ENCODE peak calls at places on chromosomes 4 and X, in four cellular contexts. Q is K562, G is transverse colon, X is stomach. M is an unnamed sample.

GRCh38 chr4:169098054-169098896 is 88.2 kb upstream of the CBR4 start:
- DNase-seq in Q (no peak), G (no peak), X (no peak), M (no peak)

GRCh38 chrX:152928761-152929400 is 31.0 kb downstream of the ZNF185 start:
- DNase-seq in Q (no peak), G (no peak), X (no peak), M (no peak)

GRCh38 chr4:37928896-37929537 is 31.2 kb upstream of the PTTG2 start:
- DNase-seq in Q (no peak), G (no peak), X (no peak), M (no peak)

GRCh38 chr4:149511558-149512298 is 303.9 kb downstream of the IQCM start:
- DNase-seq in Q (no peak), G (no peak), X (no peak), M (no peak)

GRCh38 chrX:47080215-47080914 is 2.1 kb downstream of the RGN start:
- DNase-seq in Q (no peak), G (no peak), X (no peak), M (no peak)

GRCh38 chr4:26916195-26916594 is 55.6 kb downstream of the STIM2 start:
- DNase-seq in Q (no peak), G (no peak), X (no peak), M (no peak)

GRCh38 chr4:23458061-23458460 is 431.8 kb downstream of the PPARGC1A start:
- DNase-seq in Q (no peak), G (no peak), X (no peak), M (no peak)

GRCh38 chrX:78950157-78950556 is 5.0 kb downstream of the P2RY10 start:
- DNase-seq in Q (no peak), G (no peak), X (no peak), M (no peak)

GRCh38 chr4:181235361-181235760 is 1007.8 kb upstream of the TENM3 start:
- DNase-seq in Q (no peak), G (no peak), X (no peak), M (no peak)

GRCh38 chr4:8215001-8215427 is 15.9 kb downstream of the SH3TC1 start:
- DNase-seq in Q (no peak), G (no peak), X (peak; percentile 73), M (no peak)
- TF ChIP-seq EP300 in Q (no peak), G (no peak), X (no peak), M (peak; percentile 61)

DNA sequence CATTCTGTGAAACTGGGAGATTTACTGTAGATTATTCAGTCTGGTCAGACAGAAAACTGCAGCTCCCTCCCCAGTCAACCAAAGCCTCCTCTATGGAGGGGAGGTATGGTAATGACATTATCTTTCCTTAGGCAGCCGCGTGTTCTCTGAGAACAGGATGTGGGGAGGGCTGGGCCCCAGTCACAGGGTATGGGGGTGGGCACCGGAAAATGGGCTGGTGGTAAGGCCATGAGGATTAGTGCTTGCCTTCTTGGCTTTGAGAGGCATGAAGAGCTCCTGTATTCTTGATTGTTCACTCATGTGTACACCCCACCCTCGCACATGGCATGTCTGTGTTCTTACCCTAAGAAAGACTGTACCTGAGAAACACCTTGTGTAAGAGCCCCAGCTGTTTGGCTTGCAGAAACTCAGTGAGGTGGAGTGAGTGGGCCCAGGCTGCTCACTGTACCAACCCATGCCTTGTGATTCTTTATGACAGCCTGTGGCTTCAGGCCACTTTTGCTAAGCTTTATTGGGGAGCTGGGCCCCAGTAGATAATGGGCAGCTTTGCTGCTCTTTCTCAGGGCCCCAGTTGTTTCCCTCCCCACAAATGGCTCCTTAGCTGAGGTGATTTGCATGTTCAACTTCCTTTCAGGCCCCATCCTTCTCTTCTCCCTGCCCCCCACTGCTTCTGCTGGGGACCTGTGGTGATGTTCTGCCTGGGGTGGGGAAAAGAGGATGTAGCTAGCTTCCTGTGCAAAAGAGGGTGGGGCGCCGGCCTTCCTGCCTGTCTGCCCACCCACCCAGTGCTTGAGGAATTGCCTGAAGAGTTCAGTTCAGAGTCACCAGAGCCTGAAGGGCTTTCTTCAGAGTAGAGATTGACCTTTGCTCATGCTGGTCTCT is 30.7 kb downstream of the MSN start:
- DNase-seq in Q (peak; percentile 36), G (peak; percentile 66), X (peak; percentile 37), M (peak; percentile 14)
- TF ChIP-seq POLR2A in Q (no peak), G (no peak), X (no peak), M (no peak)

GRCh38 chr4:136918772-136919171 is 613.5 kb downstream of the PCDH18 start:
- DNase-seq in Q (no peak), G (no peak), X (no peak), M (no peak)

GRCh38 chr4:136917312-136918110 is 614.8 kb downstream of the PCDH18 start:
- DNase-seq in Q (no peak), G (no peak), X (no peak), M (no peak)

GRCh38 chr4:136922066-136922465 is 610.2 kb downstream of the PCDH18 start:
- DNase-seq in Q (no peak), G (no peak), X (no peak), M (no peak)

GRCh38 chr4:136925203-136925602 is 607.1 kb downstream of the PCDH18 start:
- DNase-seq in Q (no peak), G (no peak), X (no peak), M (no peak)

GRCh38 chr4:136920092-136920491 is 612.2 kb downstream of the PCDH18 start:
- DNase-seq in Q (no peak), G (no peak), X (no peak), M (no peak)
- TF ChIP-seq EP300 in Q (no peak), G (no peak), X (no peak), M (no peak)

DNA sequence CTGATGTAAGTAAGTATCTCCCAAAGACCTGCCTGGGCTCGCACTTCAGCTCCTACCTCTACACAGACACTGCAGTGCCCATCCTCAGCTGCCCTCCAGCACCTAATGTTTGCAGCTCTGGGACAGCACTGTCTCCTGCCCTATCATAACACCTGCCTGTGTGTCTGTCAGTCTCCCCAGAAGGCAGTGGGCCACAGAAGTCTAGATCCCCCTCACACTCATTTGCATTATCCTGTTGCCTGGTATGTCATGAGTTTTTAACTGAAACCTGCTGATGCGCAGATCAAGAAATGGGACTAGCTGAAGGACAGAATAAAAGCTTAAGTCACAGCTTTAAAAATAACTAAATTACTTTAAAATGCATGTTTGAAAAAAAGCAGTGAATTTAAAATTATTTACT is 43.0 kb downstream of the LRP2BP start:
- DNase-seq in Q (no peak), G (no peak), X (no peak), M (no peak)
- TF ChIP-seq POLR2A in Q (no peak), G (no peak), X (no peak), M (no peak)

GRCh38 chr4:107710493-107711459 is 9.3 kb downstream of the PAPSS1 start:
- DNase-seq in Q (no peak), G (no peak), X (no peak), M (no peak)

GRCh38 chr4:107711831-107712230 is 8.2 kb downstream of the PAPSS1 start:
- DNase-seq in Q (no peak), G (no peak), X (no peak), M (no peak)

GRCh38 chr4:107709916-107710315 is 10.1 kb downstream of the PAPSS1 start:
- DNase-seq in Q (no peak), G (no peak), X (no peak), M (no peak)

GRCh38 chr4:107708225-107708624 is 11.8 kb downstream of the PAPSS1 start:
- DNase-seq in Q (no peak), G (no peak), X (no peak), M (no peak)

GRCh38 chr4:107712236-107712635 is 7.8 kb downstream of the PAPSS1 start:
- DNase-seq in Q (no peak), G (no peak), X (no peak), M (no peak)
- TF ChIP-seq EP300 in Q (no peak), G (no peak), X (no peak), M (no peak)

GRCh38 chr4:70734168-70734954 is 12.6 kb downstream of the RUFY3 start:
- DNase-seq in Q (no peak), G (peak; percentile 26), X (no peak), M (no peak)
- TF ChIP-seq POLR2A in Q (no peak), G (no peak), X (no peak), M (no peak)

DNA sequence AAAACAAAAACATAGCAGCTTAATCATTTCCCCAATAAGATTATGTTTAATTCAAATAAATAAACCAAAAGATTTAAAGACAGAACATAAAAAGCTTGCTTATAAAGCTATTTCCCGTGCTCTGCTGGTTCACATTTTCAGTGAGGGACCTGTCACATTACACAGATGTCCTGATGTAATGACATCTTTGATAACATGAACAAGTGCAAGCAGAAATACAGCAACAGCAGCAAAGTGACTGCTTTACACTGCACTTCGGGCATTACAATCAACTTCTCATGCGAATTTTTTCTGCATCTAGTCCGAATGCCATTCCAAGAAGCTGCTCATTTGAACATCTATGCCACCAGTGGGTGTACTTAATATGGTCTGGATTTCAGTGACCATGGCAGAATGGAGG is 940.3 kb upstream of the IGFBP7 start:
- DNase-seq in Q (no peak), G (no peak), X (no peak), M (no peak)
- TF ChIP-seq EP300 in Q (no peak), G (no peak), X (no peak), M (no peak)

DNA sequence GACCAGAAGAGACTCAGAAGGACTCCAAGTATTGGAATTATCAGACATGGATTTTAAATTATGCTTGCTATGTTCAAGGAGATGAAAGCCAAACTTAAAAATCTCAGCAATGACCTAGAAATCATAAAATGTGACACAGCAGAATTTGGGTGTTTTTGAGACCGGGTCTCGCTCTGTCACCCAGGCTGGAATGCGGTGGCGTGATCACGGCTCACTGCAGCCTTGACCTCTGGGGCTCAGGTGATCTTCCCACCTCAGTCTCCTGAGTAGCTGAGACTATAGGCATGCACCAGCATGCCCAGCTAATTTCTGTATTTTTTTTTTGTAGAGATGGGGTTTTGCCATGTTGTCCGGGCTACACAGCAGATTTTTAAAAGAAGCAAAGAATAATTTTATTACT is 12.7 kb downstream of the TAB3 start:
- DNase-seq in Q (no peak), G (no peak), X (no peak), M (no peak)
- TF ChIP-seq POLR2A in Q (no peak), G (no peak), X (no peak), M (no peak)

GRCh38 chrX:10828640-10829039 is 208.3 kb upstream of the MID1 start:
- DNase-seq in Q (no peak), G (peak; percentile 9), X (peak; percentile 30), M (no peak)

GRCh38 chrX:10832103-10832502 is 211.7 kb upstream of the MID1 start:
- DNase-seq in Q (no peak), G (no peak), X (no peak), M (no peak)

GRCh38 chrX:10833299-10834169 is 213.1 kb upstream of the MID1 start:
- DNase-seq in Q (no peak), G (peak; percentile 70), X (peak; percentile 58), M (no peak)
- TF ChIP-seq EP300 in Q (no peak), G (no peak), X (no peak), M (no peak)

GRCh38 chrX:150898343-150899190 is at the start of gene CD99L2:
- DNase-seq in Q (peak; percentile 94), G (peak; percentile 93), X (peak; percentile 92), M (peak; percentile 84)
- TF ChIP-seq POLR2A in Q (peak; percentile 78), G (peak; percentile 67), X (no peak), M (no peak)